ENCODE peak calls at places on chromosomes 2 and 18, in nine cellular contexts. One of them, this sample, is unnamed. For H3K27me3, the result is how much of the 10 kb centered on the place peaks cover.

GRCh38 chr2:112690853-112691390 is 29.9 kb upstream of the NT5DC4 start:
- DNase-seq in breast epithelium: peak
- DNase-seq in CD4-positive, CD25-positive, alpha-beta regulatory T cell: peak
- DNase-seq in Peyer's patch: peak
- DNase-seq in GM23338: peak
- DNase-seq in dorsolateral prefrontal cortex: peak
- DNase-seq in K562: peak
- DNase-seq in transverse colon: peak
- DNase-seq in stomach: peak
- DNase-seq in this sample: no peak

GRCh38 chr2:127578411-127578810 is 42.9 kb downstream of the MYO7B start:
- DNase-seq in breast epithelium: no peak
- DNase-seq in CD4-positive, CD25-positive, alpha-beta regulatory T cell: no peak
- DNase-seq in Peyer's patch: peak
- DNase-seq in GM23338: no peak
- DNase-seq in dorsolateral prefrontal cortex: no peak
- DNase-seq in K562: no peak
- DNase-seq in transverse colon: no peak
- DNase-seq in stomach: no peak
- DNase-seq in this sample: no peak

GRCh38 chr2:7194950-7195349 is 277.7 kb downstream of the RNF144A start:
- DNase-seq in breast epithelium: no peak
- DNase-seq in CD4-positive, CD25-positive, alpha-beta regulatory T cell: no peak
- DNase-seq in Peyer's patch: no peak
- DNase-seq in GM23338: no peak
- DNase-seq in dorsolateral prefrontal cortex: no peak
- DNase-seq in K562: no peak
- DNase-seq in transverse colon: no peak
- DNase-seq in stomach: no peak
- DNase-seq in this sample: no peak

GRCh38 chr18:10234912-10235439 is 219.5 kb upstream of the APCDD1 start:
- DNase-seq in breast epithelium: peak
- DNase-seq in CD4-positive, CD25-positive, alpha-beta regulatory T cell: no peak
- DNase-seq in Peyer's patch: no peak
- DNase-seq in GM23338: no peak
- DNase-seq in dorsolateral prefrontal cortex: no peak
- DNase-seq in K562: no peak
- DNase-seq in transverse colon: no peak
- DNase-seq in stomach: no peak
- DNase-seq in this sample: no peak

GRCh38 chr2:241796610-241797138 is 12.3 kb upstream of the NEU4 start:
- DNase-seq in breast epithelium: no peak
- DNase-seq in CD4-positive, CD25-positive, alpha-beta regulatory T cell: no peak
- DNase-seq in Peyer's patch: no peak
- DNase-seq in GM23338: no peak
- DNase-seq in dorsolateral prefrontal cortex: no peak
- DNase-seq in K562: no peak
- DNase-seq in transverse colon: peak
- DNase-seq in stomach: no peak
- DNase-seq in this sample: no peak

GRCh38 chr18:25533088-25533676 is 181.2 kb upstream of the ZNF521 start:
- DNase-seq in breast epithelium: no peak
- DNase-seq in CD4-positive, CD25-positive, alpha-beta regulatory T cell: no peak
- DNase-seq in Peyer's patch: no peak
- DNase-seq in GM23338: no peak
- DNase-seq in dorsolateral prefrontal cortex: no peak
- DNase-seq in K562: no peak
- DNase-seq in transverse colon: no peak
- DNase-seq in stomach: no peak
- DNase-seq in this sample: no peak

GRCh38 chr2:213022987-213023386 is 128.4 kb downstream of the IKZF2 start:
- DNase-seq in breast epithelium: no peak
- DNase-seq in CD4-positive, CD25-positive, alpha-beta regulatory T cell: no peak
- DNase-seq in Peyer's patch: no peak
- DNase-seq in GM23338: no peak
- DNase-seq in dorsolateral prefrontal cortex: no peak
- DNase-seq in K562: no peak
- DNase-seq in transverse colon: no peak
- DNase-seq in stomach: no peak
- DNase-seq in this sample: no peak

GRCh38 chr2:37654419-37654818 is 17.0 kb downstream of the CDC42EP3 start:
- DNase-seq in breast epithelium: no peak
- DNase-seq in CD4-positive, CD25-positive, alpha-beta regulatory T cell: no peak
- DNase-seq in Peyer's patch: no peak
- DNase-seq in GM23338: peak
- DNase-seq in dorsolateral prefrontal cortex: no peak
- DNase-seq in K562: no peak
- DNase-seq in transverse colon: no peak
- DNase-seq in stomach: no peak
- DNase-seq in this sample: no peak

GRCh38 chr2:43075906-43076585 is 150.4 kb downstream of the ZFP36L2 start:
- DNase-seq in breast epithelium: no peak
- DNase-seq in CD4-positive, CD25-positive, alpha-beta regulatory T cell: no peak
- DNase-seq in Peyer's patch: peak
- DNase-seq in GM23338: no peak
- DNase-seq in dorsolateral prefrontal cortex: no peak
- DNase-seq in K562: no peak
- DNase-seq in transverse colon: no peak
- DNase-seq in stomach: no peak
- DNase-seq in this sample: no peak

GRCh38 chr2:120684691-120685402 is 50.8 kb upstream of the GLI2 start:
- DNase-seq in breast epithelium: no peak
- DNase-seq in CD4-positive, CD25-positive, alpha-beta regulatory T cell: no peak
- DNase-seq in Peyer's patch: no peak
- DNase-seq in GM23338: no peak
- DNase-seq in dorsolateral prefrontal cortex: no peak
- DNase-seq in K562: no peak
- DNase-seq in transverse colon: no peak
- DNase-seq in stomach: no peak
- DNase-seq in this sample: no peak

GRCh38 chr2:147405651-147406050 is 439.2 kb upstream of the ACVR2A start:
- DNase-seq in breast epithelium: no peak
- DNase-seq in CD4-positive, CD25-positive, alpha-beta regulatory T cell: no peak
- DNase-seq in Peyer's patch: no peak
- DNase-seq in GM23338: no peak
- DNase-seq in dorsolateral prefrontal cortex: no peak
- DNase-seq in K562: no peak
- DNase-seq in transverse colon: no peak
- DNase-seq in stomach: no peak
- DNase-seq in this sample: no peak

GRCh38 chr2:55137024-55137958 is 87.0 kb upstream of the RTN4 start:
- DNase-seq in breast epithelium: no peak
- DNase-seq in CD4-positive, CD25-positive, alpha-beta regulatory T cell: no peak
- DNase-seq in Peyer's patch: peak
- DNase-seq in GM23338: no peak
- DNase-seq in dorsolateral prefrontal cortex: no peak
- DNase-seq in K562: no peak
- DNase-seq in transverse colon: no peak
- DNase-seq in stomach: no peak
- DNase-seq in this sample: no peak

GRCh38 chr2:187126247-187127005 is 277.5 kb upstream of the ZSWIM2 start:
- DNase-seq in breast epithelium: no peak
- DNase-seq in CD4-positive, CD25-positive, alpha-beta regulatory T cell: no peak
- DNase-seq in Peyer's patch: no peak
- DNase-seq in GM23338: no peak
- DNase-seq in dorsolateral prefrontal cortex: no peak
- DNase-seq in K562: no peak
- DNase-seq in transverse colon: no peak
- DNase-seq in stomach: no peak
- DNase-seq in this sample: no peak

GRCh38 chr2:241724259-241724974 is 10.0 kb upstream of the D2HGDH start:
- DNase-seq in breast epithelium: no peak
- DNase-seq in CD4-positive, CD25-positive, alpha-beta regulatory T cell: no peak
- DNase-seq in Peyer's patch: no peak
- DNase-seq in GM23338: peak
- DNase-seq in dorsolateral prefrontal cortex: no peak
- DNase-seq in K562: no peak
- DNase-seq in transverse colon: no peak
- DNase-seq in stomach: no peak
- DNase-seq in this sample: no peak

GRCh38 chr2:15990151-15991101 is 50.1 kb downstream of the MYCN start:
- DNase-seq in breast epithelium: no peak
- DNase-seq in CD4-positive, CD25-positive, alpha-beta regulatory T cell: no peak
- DNase-seq in Peyer's patch: no peak
- DNase-seq in GM23338: no peak
- DNase-seq in dorsolateral prefrontal cortex: no peak
- DNase-seq in K562: no peak
- DNase-seq in transverse colon: no peak
- DNase-seq in stomach: no peak
- DNase-seq in this sample: no peak

GRCh38 chr2:116975580-116975979 is 838.9 kb upstream of the DDX18 start:
- DNase-seq in breast epithelium: no peak
- DNase-seq in CD4-positive, CD25-positive, alpha-beta regulatory T cell: no peak
- DNase-seq in Peyer's patch: no peak
- DNase-seq in GM23338: no peak
- DNase-seq in dorsolateral prefrontal cortex: no peak
- DNase-seq in K562: no peak
- DNase-seq in transverse colon: no peak
- DNase-seq in stomach: no peak
- DNase-seq in this sample: no peak

GRCh38 chr18:79930020-79930642 is 21.3 kb downstream of the SLC66A2 start:
- DNase-seq in breast epithelium: no peak
- DNase-seq in CD4-positive, CD25-positive, alpha-beta regulatory T cell: no peak
- DNase-seq in Peyer's patch: no peak
- DNase-seq in GM23338: no peak
- DNase-seq in dorsolateral prefrontal cortex: no peak
- DNase-seq in K562: no peak
- DNase-seq in transverse colon: no peak
- DNase-seq in stomach: no peak
- DNase-seq in this sample: no peak

GRCh38 chr2:26740890-26741302 is 23.2 kb upstream of the SLC35F6 start:
- DNase-seq in breast epithelium: no peak
- DNase-seq in CD4-positive, CD25-positive, alpha-beta regulatory T cell: no peak
- DNase-seq in Peyer's patch: no peak
- DNase-seq in GM23338: peak
- DNase-seq in dorsolateral prefrontal cortex: no peak
- DNase-seq in K562: peak
- DNase-seq in transverse colon: no peak
- DNase-seq in stomach: no peak
- DNase-seq in this sample: no peak

GRCh38 chr2:58853420-58853819 is 612.3 kb upstream of the FANCL start:
- DNase-seq in breast epithelium: no peak
- DNase-seq in CD4-positive, CD25-positive, alpha-beta regulatory T cell: no peak
- DNase-seq in Peyer's patch: no peak
- DNase-seq in GM23338: peak
- DNase-seq in dorsolateral prefrontal cortex: no peak
- DNase-seq in K562: no peak
- DNase-seq in transverse colon: no peak
- DNase-seq in stomach: no peak
- DNase-seq in this sample: no peak

GRCh38 chr2:104078431-104079157 is 775.3 kb upstream of the POU3F3 start:
- DNase-seq in breast epithelium: no peak
- DNase-seq in CD4-positive, CD25-positive, alpha-beta regulatory T cell: no peak
- DNase-seq in Peyer's patch: no peak
- DNase-seq in GM23338: peak
- DNase-seq in dorsolateral prefrontal cortex: no peak
- DNase-seq in K562: no peak
- DNase-seq in transverse colon: no peak
- DNase-seq in stomach: no peak
- DNase-seq in this sample: no peak

DNA sequence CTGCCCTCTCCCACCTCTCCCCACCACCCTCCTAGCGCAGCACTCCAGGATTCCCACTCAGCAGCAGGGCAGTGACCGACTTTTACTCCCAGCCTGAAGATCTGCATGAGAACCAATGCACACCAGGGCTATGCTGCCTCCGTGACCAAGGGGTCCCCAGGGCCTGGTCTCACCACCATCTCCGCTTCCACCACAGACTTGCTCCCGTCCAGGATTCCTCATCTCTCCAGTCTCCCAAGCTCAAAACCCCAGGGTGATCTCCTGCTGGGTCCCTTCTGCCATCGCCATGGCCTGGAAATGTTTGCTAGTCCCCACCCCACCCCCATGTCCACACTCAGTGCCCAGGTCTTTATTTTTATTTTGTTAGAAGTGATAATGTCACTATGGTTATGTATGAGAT is 2.1 kb upstream of the CIDEA start:
- DNase-seq in breast epithelium: no peak
- DNase-seq in CD4-positive, CD25-positive, alpha-beta regulatory T cell: no peak
- DNase-seq in Peyer's patch: no peak
- DNase-seq in GM23338: no peak
- DNase-seq in dorsolateral prefrontal cortex: no peak
- DNase-seq in K562: no peak
- DNase-seq in transverse colon: no peak
- DNase-seq in stomach: no peak
- DNase-seq in this sample: no peak
- H3K27me3 ChIP-seq in breast epithelium: under half
- H3K27me3 ChIP-seq in CD4-positive, CD25-positive, alpha-beta regulatory T cell: under half
- H3K27me3 ChIP-seq in Peyer's patch: under half
- H3K27me3 ChIP-seq in GM23338: half or more
- H3K27me3 ChIP-seq in dorsolateral prefrontal cortex: under half
- H3K27me3 ChIP-seq in K562: half or more
- H3K27me3 ChIP-seq in transverse colon: under half
- H3K27me3 ChIP-seq in stomach: half or more
- H3K27me3 ChIP-seq in this sample: under half

DNA sequence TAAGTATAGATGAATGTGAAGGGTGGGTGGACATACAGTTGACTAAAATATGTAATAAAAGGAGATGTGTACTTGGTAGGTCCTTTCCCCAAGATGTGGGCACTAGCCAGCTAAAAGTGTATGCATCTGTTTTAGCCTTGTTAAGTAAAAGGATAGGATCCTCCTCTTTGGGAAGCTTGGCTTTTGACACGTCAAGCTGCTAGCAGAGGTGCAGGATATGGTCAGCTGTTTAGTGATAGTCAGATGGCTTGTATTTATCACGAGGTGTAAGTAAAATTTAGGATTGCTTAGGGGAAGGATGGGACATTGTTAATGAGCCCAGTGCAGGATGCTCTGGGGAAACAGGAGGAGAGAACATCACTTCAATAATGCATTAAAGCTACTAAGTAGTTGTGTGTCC is 1.5 kb downstream of the MFSD6 start:
- DNase-seq in breast epithelium: no peak
- DNase-seq in CD4-positive, CD25-positive, alpha-beta regulatory T cell: no peak
- DNase-seq in Peyer's patch: no peak
- DNase-seq in GM23338: no peak
- DNase-seq in dorsolateral prefrontal cortex: no peak
- DNase-seq in K562: peak
- DNase-seq in transverse colon: no peak
- DNase-seq in stomach: no peak
- DNase-seq in this sample: no peak
- H3K27me3 ChIP-seq in breast epithelium: under half
- H3K27me3 ChIP-seq in CD4-positive, CD25-positive, alpha-beta regulatory T cell: under half
- H3K27me3 ChIP-seq in Peyer's patch: under half
- H3K27me3 ChIP-seq in GM23338: under half
- H3K27me3 ChIP-seq in dorsolateral prefrontal cortex: under half
- H3K27me3 ChIP-seq in K562: under half
- H3K27me3 ChIP-seq in transverse colon: under half
- H3K27me3 ChIP-seq in stomach: under half
- H3K27me3 ChIP-seq in this sample: under half

GRCh38 chr2:107411267-107411666 is 415.4 kb upstream of the RGPD4 start:
- DNase-seq in breast epithelium: no peak
- DNase-seq in CD4-positive, CD25-positive, alpha-beta regulatory T cell: no peak
- DNase-seq in Peyer's patch: no peak
- DNase-seq in GM23338: no peak
- DNase-seq in dorsolateral prefrontal cortex: no peak
- DNase-seq in K562: no peak
- DNase-seq in transverse colon: no peak
- DNase-seq in stomach: no peak
- DNase-seq in this sample: no peak
- H3K27me3 ChIP-seq in breast epithelium: under half
- H3K27me3 ChIP-seq in CD4-positive, CD25-positive, alpha-beta regulatory T cell: under half
- H3K27me3 ChIP-seq in Peyer's patch: under half
- H3K27me3 ChIP-seq in GM23338: under half
- H3K27me3 ChIP-seq in dorsolateral prefrontal cortex: under half
- H3K27me3 ChIP-seq in K562: under half
- H3K27me3 ChIP-seq in transverse colon: under half
- H3K27me3 ChIP-seq in stomach: under half
- H3K27me3 ChIP-seq in this sample: under half

GRCh38 chr2:149169653-149170052 is 131.2 kb downstream of the LYPD6B start:
- DNase-seq in breast epithelium: peak
- DNase-seq in CD4-positive, CD25-positive, alpha-beta regulatory T cell: no peak
- DNase-seq in Peyer's patch: peak
- DNase-seq in GM23338: no peak
- DNase-seq in dorsolateral prefrontal cortex: no peak
- DNase-seq in K562: no peak
- DNase-seq in transverse colon: peak
- DNase-seq in stomach: peak
- DNase-seq in this sample: peak
- H3K27me3 ChIP-seq in breast epithelium: under half
- H3K27me3 ChIP-seq in CD4-positive, CD25-positive, alpha-beta regulatory T cell: under half
- H3K27me3 ChIP-seq in Peyer's patch: under half
- H3K27me3 ChIP-seq in GM23338: under half
- H3K27me3 ChIP-seq in dorsolateral prefrontal cortex: under half
- H3K27me3 ChIP-seq in K562: under half
- H3K27me3 ChIP-seq in transverse colon: under half
- H3K27me3 ChIP-seq in stomach: under half
- H3K27me3 ChIP-seq in this sample: under half

This sample was measured in kidney epithelial cell.